ENCODE peak calls at places on chromosomes 7 and 10, in eight cellular contexts. One of them, this sample, is unnamed.

GRCh38 chr10:89398003-89398749 is 5.8 kb downstream of the IFIT1 start:
- DNase-seq in A549: no peak
- DNase-seq in dorsolateral prefrontal cortex: no peak
- DNase-seq in progenitor cell of endocrine pancreas: no peak
- DNase-seq in colonic mucosa: no peak
- DNase-seq in CD14-positive monocyte: no peak
- DNase-seq in hepatocyte: no peak
- DNase-seq in endothelial cell of umbilical vein: peak; percentile 16
- DNase-seq in this sample: no peak

GRCh38 chr7:140059288-140060242 is 3.2 kb downstream of the PARP12 start:
- DNase-seq in A549: peak; percentile 60
- DNase-seq in dorsolateral prefrontal cortex: no peak
- DNase-seq in progenitor cell of endocrine pancreas: no peak
- DNase-seq in colonic mucosa: peak; percentile 94
- DNase-seq in CD14-positive monocyte: no peak
- DNase-seq in hepatocyte: peak; percentile 66
- DNase-seq in endothelial cell of umbilical vein: peak; percentile 95
- DNase-seq in this sample: no peak

GRCh38 chr7:158055726-158056510 is 531.7 kb downstream of the PTPRN2 start:
- DNase-seq in A549: no peak
- DNase-seq in dorsolateral prefrontal cortex: no peak
- DNase-seq in progenitor cell of endocrine pancreas: no peak
- DNase-seq in colonic mucosa: no peak
- DNase-seq in CD14-positive monocyte: no peak
- DNase-seq in hepatocyte: no peak
- DNase-seq in endothelial cell of umbilical vein: no peak
- DNase-seq in this sample: no peak

GRCh38 chr10:106573106-106573505 is 591.4 kb downstream of the SORCS1 start:
- DNase-seq in A549: no peak
- DNase-seq in dorsolateral prefrontal cortex: no peak
- DNase-seq in progenitor cell of endocrine pancreas: no peak
- DNase-seq in colonic mucosa: no peak
- DNase-seq in CD14-positive monocyte: no peak
- DNase-seq in hepatocyte: no peak
- DNase-seq in endothelial cell of umbilical vein: no peak
- DNase-seq in this sample: no peak

GRCh38 chr10:112797221-112797620 is 152.8 kb upstream of the TCF7L2 start:
- DNase-seq in A549: no peak
- DNase-seq in dorsolateral prefrontal cortex: no peak
- DNase-seq in progenitor cell of endocrine pancreas: no peak
- DNase-seq in colonic mucosa: no peak
- DNase-seq in CD14-positive monocyte: no peak
- DNase-seq in hepatocyte: no peak
- DNase-seq in endothelial cell of umbilical vein: no peak
- DNase-seq in this sample: no peak

GRCh38 chr7:77351539-77352004 is 64.6 kb downstream of the GSAP start:
- DNase-seq in A549: no peak
- DNase-seq in dorsolateral prefrontal cortex: no peak
- DNase-seq in progenitor cell of endocrine pancreas: no peak
- DNase-seq in colonic mucosa: no peak
- DNase-seq in CD14-positive monocyte: no peak
- DNase-seq in hepatocyte: no peak
- DNase-seq in endothelial cell of umbilical vein: peak; percentile 30
- DNase-seq in this sample: no peak

GRCh38 chr10:18350340-18350739 is 210.1 kb downstream of the CACNB2 start:
- DNase-seq in A549: no peak
- DNase-seq in dorsolateral prefrontal cortex: no peak
- DNase-seq in progenitor cell of endocrine pancreas: no peak
- DNase-seq in colonic mucosa: no peak
- DNase-seq in CD14-positive monocyte: no peak
- DNase-seq in hepatocyte: no peak
- DNase-seq in endothelial cell of umbilical vein: no peak
- DNase-seq in this sample: no peak

GRCh38 chr7:112505495-112505894 is 24.7 kb downstream of the LSMEM1 start:
- DNase-seq in A549: no peak
- DNase-seq in dorsolateral prefrontal cortex: no peak
- DNase-seq in progenitor cell of endocrine pancreas: no peak
- DNase-seq in colonic mucosa: no peak
- DNase-seq in CD14-positive monocyte: no peak
- DNase-seq in hepatocyte: peak; percentile 34
- DNase-seq in endothelial cell of umbilical vein: no peak
- DNase-seq in this sample: no peak

GRCh38 chr7:4683884-4684565 is 1.9 kb downstream of the FOXK1 start:
- DNase-seq in A549: no peak
- DNase-seq in dorsolateral prefrontal cortex: peak; percentile 59
- DNase-seq in progenitor cell of endocrine pancreas: no peak
- DNase-seq in colonic mucosa: peak; percentile 72
- DNase-seq in CD14-positive monocyte: peak; percentile 61
- DNase-seq in hepatocyte: peak; percentile 58
- DNase-seq in endothelial cell of umbilical vein: peak; percentile 80
- DNase-seq in this sample: no peak

GRCh38 chr7:18494821-18495408 is 634 bp upstream of the HDAC9 start:
- DNase-seq in A549: no peak
- DNase-seq in dorsolateral prefrontal cortex: no peak
- DNase-seq in progenitor cell of endocrine pancreas: no peak
- DNase-seq in colonic mucosa: no peak
- DNase-seq in CD14-positive monocyte: no peak
- DNase-seq in hepatocyte: no peak
- DNase-seq in endothelial cell of umbilical vein: no peak
- DNase-seq in this sample: no peak

GRCh38 chr10:75400769-75401568 is 595 bp downstream of the ZNF503 start:
- DNase-seq in A549: peak; percentile 29
- DNase-seq in dorsolateral prefrontal cortex: peak; percentile 60
- DNase-seq in progenitor cell of endocrine pancreas: peak; percentile 54
- DNase-seq in colonic mucosa: peak; percentile 61
- DNase-seq in CD14-positive monocyte: no peak
- DNase-seq in hepatocyte: peak; percentile 86
- DNase-seq in endothelial cell of umbilical vein: peak; percentile 20
- DNase-seq in this sample: peak; percentile 48

GRCh38 chr10:75398630-75399460 is 2.7 kb downstream of the ZNF503 start:
- DNase-seq in A549: no peak
- DNase-seq in dorsolateral prefrontal cortex: no peak
- DNase-seq in progenitor cell of endocrine pancreas: no peak
- DNase-seq in colonic mucosa: peak; percentile 22
- DNase-seq in CD14-positive monocyte: no peak
- DNase-seq in hepatocyte: peak; percentile 46
- DNase-seq in endothelial cell of umbilical vein: peak; percentile 51
- DNase-seq in this sample: peak; percentile 35

GRCh38 chr10:75398238-75398629 is 3.3 kb downstream of the ZNF503 start:
- DNase-seq in A549: no peak
- DNase-seq in dorsolateral prefrontal cortex: no peak
- DNase-seq in progenitor cell of endocrine pancreas: no peak
- DNase-seq in colonic mucosa: no peak
- DNase-seq in CD14-positive monocyte: no peak
- DNase-seq in hepatocyte: no peak
- DNase-seq in endothelial cell of umbilical vein: peak; percentile 9
- DNase-seq in this sample: no peak

GRCh38 chr10:75400163-75400768 is 1.3 kb downstream of the ZNF503 start:
- DNase-seq in A549: peak; percentile 36
- DNase-seq in dorsolateral prefrontal cortex: no peak
- DNase-seq in progenitor cell of endocrine pancreas: peak; percentile 27
- DNase-seq in colonic mucosa: no peak
- DNase-seq in CD14-positive monocyte: no peak
- DNase-seq in hepatocyte: no peak
- DNase-seq in endothelial cell of umbilical vein: peak; percentile 41
- DNase-seq in this sample: no peak

GRCh38 chr10:75399461-75400162 is 2.0 kb downstream of the ZNF503 start:
- DNase-seq in A549: peak; percentile 64
- DNase-seq in dorsolateral prefrontal cortex: peak; percentile 81
- DNase-seq in progenitor cell of endocrine pancreas: peak; percentile 67
- DNase-seq in colonic mucosa: peak; percentile 83
- DNase-seq in CD14-positive monocyte: peak; percentile 73
- DNase-seq in hepatocyte: peak; percentile 89
- DNase-seq in endothelial cell of umbilical vein: peak; percentile 75
- DNase-seq in this sample: peak; percentile 66
- TF ChIP-seq CTCF in A549: peak; percentile 60
- TF ChIP-seq CTCF in dorsolateral prefrontal cortex: peak; percentile 65
- TF ChIP-seq CTCF in progenitor cell of endocrine pancreas: peak; percentile 65
- TF ChIP-seq CTCF in colonic mucosa: peak; percentile 61
- TF ChIP-seq CTCF in CD14-positive monocyte: peak; percentile 81
- TF ChIP-seq CTCF in hepatocyte: peak; percentile 55
- TF ChIP-seq CTCF in endothelial cell of umbilical vein: peak; percentile 21
- TF ChIP-seq CTCF in this sample: peak; percentile 67

GRCh38 chr7:27633062-27633461 is 29.6 kb downstream of the HIBADH start:
- DNase-seq in A549: no peak
- DNase-seq in dorsolateral prefrontal cortex: no peak
- DNase-seq in progenitor cell of endocrine pancreas: no peak
- DNase-seq in colonic mucosa: no peak
- DNase-seq in CD14-positive monocyte: no peak
- DNase-seq in hepatocyte: no peak
- DNase-seq in endothelial cell of umbilical vein: no peak
- DNase-seq in this sample: no peak

GRCh38 chr7:27631411-27631810 is 31.3 kb downstream of the HIBADH start:
- DNase-seq in A549: no peak
- DNase-seq in dorsolateral prefrontal cortex: no peak
- DNase-seq in progenitor cell of endocrine pancreas: no peak
- DNase-seq in colonic mucosa: no peak
- DNase-seq in CD14-positive monocyte: no peak
- DNase-seq in hepatocyte: no peak
- DNase-seq in endothelial cell of umbilical vein: no peak
- DNase-seq in this sample: no peak

DNA sequence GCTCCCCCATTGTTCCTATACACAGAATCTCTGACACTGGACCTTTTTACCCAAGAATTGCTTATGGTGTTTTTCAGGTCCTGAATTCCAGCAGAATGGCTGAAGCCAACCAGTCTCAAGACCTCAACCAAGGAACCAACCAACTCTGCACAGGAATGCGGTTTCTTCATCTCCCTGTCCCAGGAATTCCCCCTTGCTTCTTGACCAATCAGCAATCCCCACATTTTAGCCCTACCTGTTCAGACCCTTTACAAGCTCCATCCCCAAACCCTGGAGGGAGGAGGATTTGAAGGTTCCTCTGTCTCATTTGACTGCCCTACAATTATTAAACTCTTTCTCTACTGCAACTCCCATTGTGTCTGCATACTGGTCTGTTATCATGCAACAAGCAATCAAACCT is 35.5 kb downstream of the HIBADH start:
- DNase-seq in A549: no peak
- DNase-seq in dorsolateral prefrontal cortex: no peak
- DNase-seq in progenitor cell of endocrine pancreas: no peak
- DNase-seq in colonic mucosa: no peak
- DNase-seq in CD14-positive monocyte: no peak
- DNase-seq in hepatocyte: no peak
- DNase-seq in endothelial cell of umbilical vein: no peak
- DNase-seq in this sample: no peak
- TF ChIP-seq CTCF in A549: no peak
- TF ChIP-seq CTCF in dorsolateral prefrontal cortex: no peak
- TF ChIP-seq CTCF in progenitor cell of endocrine pancreas: no peak
- TF ChIP-seq CTCF in colonic mucosa: no peak
- TF ChIP-seq CTCF in CD14-positive monocyte: no peak
- TF ChIP-seq CTCF in hepatocyte: no peak
- TF ChIP-seq CTCF in endothelial cell of umbilical vein: no peak
- TF ChIP-seq CTCF in this sample: no peak

GRCh38 chr7:1225462-1226154 is 7.1 kb upstream of the UNCX start:
- DNase-seq in A549: peak; percentile 72
- DNase-seq in dorsolateral prefrontal cortex: peak; percentile 61
- DNase-seq in progenitor cell of endocrine pancreas: no peak
- DNase-seq in colonic mucosa: peak; percentile 24
- DNase-seq in CD14-positive monocyte: no peak
- DNase-seq in hepatocyte: peak; percentile 49
- DNase-seq in endothelial cell of umbilical vein: no peak
- DNase-seq in this sample: no peak
- TF ChIP-seq CTCF in A549: peak; percentile 95
- TF ChIP-seq CTCF in dorsolateral prefrontal cortex: peak; percentile 76
- TF ChIP-seq CTCF in progenitor cell of endocrine pancreas: peak; percentile 92
- TF ChIP-seq CTCF in colonic mucosa: peak; percentile 72
- TF ChIP-seq CTCF in CD14-positive monocyte: peak; percentile 77
- TF ChIP-seq CTCF in hepatocyte: peak; percentile 79
- TF ChIP-seq CTCF in endothelial cell of umbilical vein: peak; percentile 77
- TF ChIP-seq CTCF in this sample: peak; percentile 87

GRCh38 chr7:17044396-17044795 is 162.6 kb upstream of the AGR3 start:
- DNase-seq in A549: no peak
- DNase-seq in dorsolateral prefrontal cortex: no peak
- DNase-seq in progenitor cell of endocrine pancreas: no peak
- DNase-seq in colonic mucosa: no peak
- DNase-seq in CD14-positive monocyte: no peak
- DNase-seq in hepatocyte: no peak
- DNase-seq in endothelial cell of umbilical vein: no peak
- DNase-seq in this sample: no peak
- TF ChIP-seq CTCF in A549: no peak
- TF ChIP-seq CTCF in dorsolateral prefrontal cortex: no peak
- TF ChIP-seq CTCF in progenitor cell of endocrine pancreas: no peak
- TF ChIP-seq CTCF in colonic mucosa: no peak
- TF ChIP-seq CTCF in CD14-positive monocyte: no peak
- TF ChIP-seq CTCF in hepatocyte: no peak
- TF ChIP-seq CTCF in endothelial cell of umbilical vein: no peak
- TF ChIP-seq CTCF in this sample: no peak

GRCh38 chr7:134553976-134554375 is 5.1 kb downstream of the AKR1B15 start:
- DNase-seq in A549: no peak
- DNase-seq in dorsolateral prefrontal cortex: no peak
- DNase-seq in progenitor cell of endocrine pancreas: no peak
- DNase-seq in colonic mucosa: no peak
- DNase-seq in CD14-positive monocyte: no peak
- DNase-seq in hepatocyte: peak; percentile 18
- DNase-seq in endothelial cell of umbilical vein: no peak
- DNase-seq in this sample: no peak
- TF ChIP-seq CTCF in A549: peak; percentile 17
- TF ChIP-seq CTCF in dorsolateral prefrontal cortex: no peak
- TF ChIP-seq CTCF in progenitor cell of endocrine pancreas: peak; percentile 37
- TF ChIP-seq CTCF in colonic mucosa: no peak
- TF ChIP-seq CTCF in CD14-positive monocyte: no peak
- TF ChIP-seq CTCF in hepatocyte: peak; percentile 28
- TF ChIP-seq CTCF in endothelial cell of umbilical vein: no peak
- TF ChIP-seq CTCF in this sample: no peak

DNA sequence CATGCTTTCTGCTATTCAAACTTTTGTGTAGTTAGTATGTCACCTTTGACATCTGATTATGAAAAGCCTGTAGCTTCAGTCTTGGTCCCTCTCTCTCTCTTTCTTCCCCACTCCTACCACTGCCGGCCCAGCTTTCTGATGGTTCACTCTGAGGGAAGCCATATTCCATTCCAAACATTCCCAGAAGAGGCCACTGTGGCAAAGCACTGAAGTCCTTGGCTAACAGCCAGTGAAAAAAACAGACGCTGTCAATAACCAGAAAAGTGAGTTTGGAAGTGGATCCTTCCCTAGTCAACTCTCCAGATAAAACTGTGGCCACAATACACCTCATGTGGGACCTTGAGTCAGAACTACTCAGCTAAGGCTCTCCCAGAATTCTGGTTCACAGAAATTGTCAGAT is 950.7 kb upstream of the PHF14 start:
- DNase-seq in A549: no peak
- DNase-seq in dorsolateral prefrontal cortex: peak; percentile 41
- DNase-seq in progenitor cell of endocrine pancreas: no peak
- DNase-seq in colonic mucosa: no peak
- DNase-seq in CD14-positive monocyte: no peak
- DNase-seq in hepatocyte: peak; percentile 67
- DNase-seq in endothelial cell of umbilical vein: peak; percentile 59
- DNase-seq in this sample: no peak
- TF ChIP-seq CTCF in A549: no peak
- TF ChIP-seq CTCF in dorsolateral prefrontal cortex: peak; percentile 41
- TF ChIP-seq CTCF in progenitor cell of endocrine pancreas: peak; percentile 32
- TF ChIP-seq CTCF in colonic mucosa: no peak
- TF ChIP-seq CTCF in CD14-positive monocyte: no peak
- TF ChIP-seq CTCF in hepatocyte: peak; percentile 40
- TF ChIP-seq CTCF in endothelial cell of umbilical vein: peak; percentile 25
- TF ChIP-seq CTCF in this sample: peak; percentile 39

This sample was measured in neural crest cell.